ENCODE peak calls at places on chromosomes 4 and X, in eight cellular contexts. J is NCI-H2081; X is D341Med; H is T-helper 17 cell; Z is central memory CD4-positive, alpha-beta T cell; L is AG09319; U is brain microvascular endothelial cell; P is stimulated activated CD4-positive, alpha-beta T cell treated with anti-CD3 and anti-CD28 coated beads, Interleukin-2, amount 100 ng/mL, for 24 hours. E is an unnamed sample.

GRCh38 chr4:183838987-183839712 is 66.0 kb upstream of the STOX2 start:
- DNase-seq in J (no peak), X (no peak), H (no peak), Z (no peak), L (no peak), U (peak; percentile 5), P (no peak), E (no peak)

GRCh38 chr4:7189066-7189465 is 3.3 kb upstream of the SORCS2 start:
- DNase-seq in J (no peak), X (no peak), H (no peak), Z (no peak), L (no peak), U (no peak), P (no peak), E (peak; percentile 51)

GRCh38 chr4:794911-795725 is 30.8 kb downstream of the CPLX1 start:
- DNase-seq in J (no peak), X (peak; percentile 49), H (no peak), Z (no peak), L (no peak), U (no peak), P (no peak), E (no peak)

GRCh38 chrX:46611658-46612362 is 38.2 kb downstream of the CHST7 start:
- DNase-seq in J (no peak), X (no peak), H (peak; percentile 25), Z (peak; percentile 73), L (no peak), U (no peak), P (no peak), E (no peak)

GRCh38 chr4:7411896-7412585 is 22.7 kb downstream of the PSAPL1 start:
- DNase-seq in J (no peak), X (no peak), H (peak; percentile 3), Z (no peak), L (no peak), U (no peak), P (no peak), E (peak; percentile 67)

GRCh38 chrX:42746606-42747005 is 31.4 kb downstream of the PPP1R2C start:
- DNase-seq in J (no peak), X (no peak), H (no peak), Z (no peak), L (no peak), U (peak; percentile 54), P (no peak), E (no peak)

GRCh38 chr4:41600243-41600642 is 62.3 kb downstream of the LIMCH1 start:
- DNase-seq in J (no peak), X (no peak), H (no peak), Z (no peak), L (no peak), U (no peak), P (no peak), E (no peak)

GRCh38 chrX:139360356-139360755 is 170.2 kb upstream of the F9 start:
- DNase-seq in J (no peak), X (no peak), H (no peak), Z (no peak), L (no peak), U (no peak), P (no peak), E (no peak)

GRCh38 chr4:76881375-76881774 is 16.6 kb downstream of the SOWAHB start:
- DNase-seq in J (no peak), X (no peak), H (no peak), Z (no peak), L (no peak), U (no peak), P (no peak), E (no peak)

GRCh38 chrX:69150294-69150960 is 14.8 kb downstream of the PJA1 start:
- DNase-seq in J (no peak), X (no peak), H (no peak), Z (no peak), L (no peak), U (no peak), P (no peak), E (peak; percentile 53)

GRCh38 chr4:52963976-52964375 is 101.9 kb downstream of the RASL11B start:
- DNase-seq in J (no peak), X (no peak), H (no peak), Z (no peak), L (no peak), U (no peak), P (no peak), E (no peak)

GRCh38 chr4:112379306-112379705 is 82.1 kb downstream of the ALPK1 start:
- DNase-seq in J (no peak), X (peak; percentile 58), H (no peak), Z (no peak), L (no peak), U (no peak), P (no peak), E (peak; percentile 73)

GRCh38 chrX:70553516-70553915 is 108.9 kb downstream of the DLG3 start:
- DNase-seq in J (no peak), X (no peak), H (no peak), Z (no peak), L (no peak), U (no peak), P (no peak), E (no peak)

GRCh38 chr4:185232370-185232769 is 23.0 kb downstream of the SNX25 start:
- DNase-seq in J (no peak), X (no peak), H (no peak), Z (no peak), L (no peak), U (no peak), P (no peak), E (no peak)